ENCODE peak calls at places on chromosome 3, in four cellular contexts. K, N, I and O are unnamed samples.

GRCh38 chr3:172057059-172057458 is 17.7 kb downstream of the FNDC3B start:
- DNase-seq in K (no peak), N (no peak), I (no peak), O (no peak)

GRCh38 chr3:143465638-143466037 is 346.1 kb downstream of the CHST2 start:
- DNase-seq in K (no peak), N (no peak), I (no peak), O (no peak)

GRCh38 chr3:119352863-119353527 is 58.8 kb downstream of the ARHGAP31 start:
- DNase-seq in K (no peak), N (no peak), I (no peak), O (no peak)

GRCh38 chr3:94004301-94004910 is 24.0 kb downstream of the STX19 start:
- DNase-seq in K (no peak), N (no peak), I (no peak), O (no peak)

GRCh38 chr3:9815986-9816385 is 5.9 kb downstream of the TTLL3 start:
- DNase-seq in K (no peak), N (no peak), I (no peak), O (no peak)

GRCh38 chr3:159911011-159911663 is 77.5 kb upstream of the IL12A start:
- DNase-seq in K (no peak), N (no peak), I (no peak), O (no peak)

GRCh38 chr3:66431494-66431893 is 69.3 kb downstream of the LRIG1 start:
- DNase-seq in K (no peak), N (no peak), I (no peak), O (peak; percentile 38)

GRCh38 chr3:101690972-101691371 is 4.5 kb upstream of the RPL24 start:
- DNase-seq in K (no peak), N (no peak), I (no peak), O (no peak)

GRCh38 chr3:102301155-102301554 is 133.7 kb upstream of the ZPLD1 start:
- DNase-seq in K (no peak), N (no peak), I (no peak), O (no peak)

GRCh38 chr3:31704651-31705179 is 172.0 kb downstream of the STT3B start:
- DNase-seq in K (no peak), N (no peak), I (no peak), O (no peak)

GRCh38 chr3:43105224-43105596 is 669 bp downstream of the POMGNT2 start:
- DNase-seq in K (peak; percentile 3), N (no peak), I (no peak), O (no peak)

GRCh38 chr3:24502690-24503089 is 8.0 kb upstream of the THRB start:
- DNase-seq in K (no peak), N (no peak), I (no peak), O (no peak)

GRCh38 chr3:133425898-133426297 is 26.0 kb downstream of the BFSP2 start:
- DNase-seq in K (no peak), N (no peak), I (no peak), O (no peak)

GRCh38 chr3:4956743-4957142 is 22.5 kb upstream of the BHLHE40 start:
- DNase-seq in K (no peak), N (no peak), I (no peak), O (no peak)

GRCh38 chr3:124142389-124142970 is 150.6 kb upstream of the ROPN1 start:
- DNase-seq in K (no peak), N (no peak), I (no peak), O (no peak)

GRCh38 chr3:101281616-101282015 is 38.8 kb downstream of the IMPG2 start:
- DNase-seq in K (no peak), N (no peak), I (no peak), O (no peak)

GRCh38 chr3:186852994-186853393 is 10.5 kb downstream of the ADIPOQ start:
- DNase-seq in K (no peak), N (no peak), I (no peak), O (no peak)

GRCh38 chr3:197711973-197712707 is 24.6 kb downstream of the RUBCN start:
- DNase-seq in K (peak; percentile 43), N (peak; percentile 85), I (peak; percentile 50), O (peak; percentile 73)

GRCh38 chr3:117892431-117892841 is 1142.2 kb downstream of the IGSF11 start:
- DNase-seq in K (no peak), N (no peak), I (no peak), O (no peak)